ENCODE peak calls at places on chromosomes 4 and X, in six cellular contexts. One of them, this sample, is unnamed. For H3K27me3 and H3K4me1, the result is how much of the 10 kb centered on the place peaks cover.

GRCh38 chrX:15679246-15679645 is 14.6 kb upstream of the CLTRN start:
- DNase-seq in stomach: no peak
- DNase-seq in CD8-positive, alpha-beta T cell: no peak
- DNase-seq in ascending aorta: no peak
- DNase-seq in MM.1S: no peak
- DNase-seq in body of pancreas: no peak
- DNase-seq in this sample: no peak

GRCh38 chrX:53230116-53230515 is 5.1 kb upstream of the KDM5C start:
- DNase-seq in stomach: no peak
- DNase-seq in MM.1S: no peak
- DNase-seq in CD8-positive, alpha-beta T cell: no peak
- DNase-seq in body of pancreas: no peak
- DNase-seq in ascending aorta: no peak
- DNase-seq in this sample: no peak

GRCh38 chr4:13432453-13432852 is 51.7 kb downstream of the RAB28 start:
- DNase-seq in body of pancreas: no peak
- DNase-seq in stomach: no peak
- DNase-seq in MM.1S: no peak
- DNase-seq in ascending aorta: no peak
- DNase-seq in CD8-positive, alpha-beta T cell: no peak
- DNase-seq in this sample: no peak

GRCh38 chrX:152810403-152810802 is 20.2 kb downstream of the CETN2 start:
- DNase-seq in ascending aorta: no peak
- DNase-seq in MM.1S: no peak
- DNase-seq in body of pancreas: no peak
- DNase-seq in CD8-positive, alpha-beta T cell: no peak
- DNase-seq in stomach: no peak
- DNase-seq in this sample: no peak

GRCh38 chrX:119549327-119550016 is 15.7 kb downstream of the STEEP1 start:
- DNase-seq in CD8-positive, alpha-beta T cell: no peak
- DNase-seq in stomach: no peak
- DNase-seq in ascending aorta: no peak
- DNase-seq in MM.1S: no peak
- DNase-seq in body of pancreas: no peak
- DNase-seq in this sample: no peak

GRCh38 chr4:5034206-5034605 is 14.9 kb upstream of the CYTL1 start:
- DNase-seq in CD8-positive, alpha-beta T cell: no peak
- DNase-seq in MM.1S: no peak
- DNase-seq in body of pancreas: no peak
- DNase-seq in stomach: no peak
- DNase-seq in ascending aorta: no peak
- DNase-seq in this sample: no peak

GRCh38 chr4:16079046-16079445 is 4.8 kb downstream of the PROM1 start:
- DNase-seq in MM.1S: peak
- DNase-seq in CD8-positive, alpha-beta T cell: no peak
- DNase-seq in ascending aorta: no peak
- DNase-seq in stomach: no peak
- DNase-seq in body of pancreas: no peak
- DNase-seq in this sample: no peak

GRCh38 chr4:109171098-109171497 is 131.4 kb downstream of the COL25A1 start:
- DNase-seq in CD8-positive, alpha-beta T cell: no peak
- DNase-seq in MM.1S: no peak
- DNase-seq in ascending aorta: no peak
- DNase-seq in body of pancreas: no peak
- DNase-seq in stomach: no peak
- DNase-seq in this sample: no peak

GRCh38 chr4:186144180-186144579 is 39.7 kb downstream of the FAM149A start:
- DNase-seq in stomach: no peak
- DNase-seq in MM.1S: peak
- DNase-seq in CD8-positive, alpha-beta T cell: no peak
- DNase-seq in ascending aorta: no peak
- DNase-seq in body of pancreas: peak
- DNase-seq in this sample: no peak

GRCh38 chrX:153662266-153662665 is 11.3 kb downstream of the PNCK start:
- DNase-seq in body of pancreas: peak
- DNase-seq in ascending aorta: no peak
- DNase-seq in stomach: peak
- DNase-seq in MM.1S: peak
- DNase-seq in CD8-positive, alpha-beta T cell: peak
- DNase-seq in this sample: peak

GRCh38 chrX:86946569-86946968 is 571.0 kb upstream of the KLHL4 start:
- DNase-seq in CD8-positive, alpha-beta T cell: no peak
- DNase-seq in ascending aorta: no peak
- DNase-seq in MM.1S: peak
- DNase-seq in stomach: no peak
- DNase-seq in body of pancreas: no peak
- DNase-seq in this sample: no peak

GRCh38 chr4:154490589-154491340 is 834 bp downstream of the DCHS2 start:
- DNase-seq in MM.1S: no peak
- DNase-seq in ascending aorta: no peak
- DNase-seq in stomach: no peak
- DNase-seq in CD8-positive, alpha-beta T cell: no peak
- DNase-seq in body of pancreas: no peak
- DNase-seq in this sample: no peak

GRCh38 chr4:55903577-55903976 is 45.2 kb upstream of the CEP135 start:
- DNase-seq in body of pancreas: no peak
- DNase-seq in stomach: no peak
- DNase-seq in MM.1S: no peak
- DNase-seq in ascending aorta: no peak
- DNase-seq in CD8-positive, alpha-beta T cell: no peak
- DNase-seq in this sample: no peak

GRCh38 chr4:123587983-123588494 is 191.4 kb downstream of the SPRY1 start:
- DNase-seq in body of pancreas: no peak
- DNase-seq in CD8-positive, alpha-beta T cell: no peak
- DNase-seq in stomach: peak
- DNase-seq in MM.1S: no peak
- DNase-seq in ascending aorta: peak
- DNase-seq in this sample: no peak

GRCh38 chr4:145829629-145830395 is 108.8 kb downstream of the ZNF827 start:
- DNase-seq in MM.1S: peak
- DNase-seq in CD8-positive, alpha-beta T cell: no peak
- DNase-seq in stomach: no peak
- DNase-seq in body of pancreas: no peak
- DNase-seq in ascending aorta: no peak
- DNase-seq in this sample: no peak
- TF ChIP-seq CTCF in MM.1S: no peak
- TF ChIP-seq CTCF in CD8-positive, alpha-beta T cell: no peak
- TF ChIP-seq CTCF in stomach: no peak
- TF ChIP-seq CTCF in body of pancreas: no peak
- TF ChIP-seq CTCF in ascending aorta: no peak
- TF ChIP-seq CTCF in this sample: no peak

DNA sequence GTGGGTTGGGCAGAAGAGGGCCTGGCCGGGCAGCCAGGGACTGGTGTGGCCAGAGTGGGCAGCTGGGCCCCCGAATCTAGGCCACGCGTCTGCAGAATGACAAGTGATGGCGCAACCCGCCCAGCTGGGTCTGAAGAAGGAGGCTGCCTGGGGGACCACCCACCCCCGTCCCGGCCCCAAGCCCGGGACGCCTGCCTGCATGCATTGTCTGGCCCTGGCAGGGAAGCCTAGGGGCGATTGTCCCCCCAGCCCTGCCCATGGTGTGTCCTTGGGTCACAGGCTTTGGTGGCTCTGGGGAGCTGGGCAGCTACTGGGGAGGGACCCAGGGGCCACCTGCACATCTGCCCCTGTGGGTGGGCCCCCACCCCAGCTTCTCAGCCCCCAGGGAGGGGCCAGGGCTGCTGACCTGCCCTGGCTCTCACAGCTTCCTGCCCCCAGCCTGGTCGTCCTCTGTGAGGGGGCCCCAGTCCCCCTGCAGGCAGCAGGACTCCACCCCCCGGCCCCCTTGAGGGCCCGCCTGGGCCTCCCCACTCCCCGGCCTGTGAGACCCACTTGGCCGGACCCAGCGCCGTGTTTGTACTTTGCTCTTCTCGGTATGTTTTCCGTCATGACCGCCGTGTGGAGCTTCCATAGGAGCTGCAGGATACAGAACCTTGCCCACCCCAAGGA is 4.9 kb downstream of the FGFR3 start:
- DNase-seq in MM.1S: no peak
- DNase-seq in stomach: no peak
- DNase-seq in body of pancreas: no peak
- DNase-seq in CD8-positive, alpha-beta T cell: no peak
- DNase-seq in ascending aorta: no peak
- DNase-seq in this sample: no peak
- H3K27me3 ChIP-seq in MM.1S: half or more
- H3K27me3 ChIP-seq in stomach: under half
- H3K27me3 ChIP-seq in body of pancreas: under half
- H3K27me3 ChIP-seq in CD8-positive, alpha-beta T cell: under half
- H3K27me3 ChIP-seq in ascending aorta: under half
- H3K27me3 ChIP-seq in this sample: under half

DNA sequence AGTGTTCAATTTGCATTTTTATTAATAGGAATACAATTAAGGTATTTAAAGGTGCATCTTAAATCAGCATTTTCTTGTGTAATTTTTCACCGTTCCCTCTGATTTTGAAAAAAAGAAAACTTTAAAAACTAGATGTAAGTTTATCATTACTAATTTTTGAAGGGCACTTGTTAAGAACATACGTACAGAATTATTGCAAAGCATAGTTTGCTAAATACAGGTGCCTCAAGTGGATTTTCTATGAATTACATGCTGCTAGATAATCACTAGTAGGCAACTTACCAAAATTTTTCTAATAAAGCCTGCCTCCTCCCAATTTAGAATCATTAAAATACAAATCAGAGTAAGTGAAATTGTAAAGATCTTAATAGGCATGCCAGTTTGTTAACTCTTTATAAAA is 8.5 kb downstream of the CNKSR2 start:
- DNase-seq in stomach: no peak
- DNase-seq in CD8-positive, alpha-beta T cell: no peak
- DNase-seq in ascending aorta: no peak
- DNase-seq in MM.1S: no peak
- DNase-seq in body of pancreas: no peak
- DNase-seq in this sample: no peak
- H3K4me1 ChIP-seq in stomach: under half
- H3K4me1 ChIP-seq in CD8-positive, alpha-beta T cell: under half
- H3K4me1 ChIP-seq in ascending aorta: under half
- H3K4me1 ChIP-seq in MM.1S: under half
- H3K4me1 ChIP-seq in body of pancreas: under half
- H3K4me1 ChIP-seq in this sample: under half

GRCh38 chrX:149871940-149872339 is 9.0 kb upstream of the MAGEA8 start:
- DNase-seq in stomach: peak
- DNase-seq in ascending aorta: no peak
- DNase-seq in CD8-positive, alpha-beta T cell: peak
- DNase-seq in MM.1S: no peak
- DNase-seq in body of pancreas: peak
- DNase-seq in this sample: no peak
- TF ChIP-seq CTCF in stomach: no peak
- TF ChIP-seq CTCF in ascending aorta: no peak
- TF ChIP-seq CTCF in CD8-positive, alpha-beta T cell: no peak
- TF ChIP-seq CTCF in MM.1S: peak
- TF ChIP-seq CTCF in body of pancreas: peak
- TF ChIP-seq CTCF in this sample: peak

GRCh38 chr4:110631582-110632505 is 9.0 kb upstream of the PITX2 start:
- DNase-seq in body of pancreas: peak
- DNase-seq in MM.1S: peak
- DNase-seq in stomach: peak
- DNase-seq in ascending aorta: no peak
- DNase-seq in CD8-positive, alpha-beta T cell: no peak
- DNase-seq in this sample: peak
- H3K27me3 ChIP-seq in body of pancreas: under half
- H3K27me3 ChIP-seq in MM.1S: under half
- H3K27me3 ChIP-seq in stomach: half or more
- H3K27me3 ChIP-seq in ascending aorta: under half
- H3K27me3 ChIP-seq in CD8-positive, alpha-beta T cell: half or more
- H3K27me3 ChIP-seq in this sample: half or more

GRCh38 chr4:6727081-6727942 is 11.3 kb downstream of the BLOC1S4 start:
- DNase-seq in MM.1S: no peak
- DNase-seq in stomach: no peak
- DNase-seq in ascending aorta: no peak
- DNase-seq in CD8-positive, alpha-beta T cell: no peak
- DNase-seq in body of pancreas: no peak
- DNase-seq in this sample: no peak
- H3K4me1 ChIP-seq in MM.1S: under half
- H3K4me1 ChIP-seq in stomach: under half
- H3K4me1 ChIP-seq in ascending aorta: under half
- H3K4me1 ChIP-seq in CD8-positive, alpha-beta T cell: under half
- H3K4me1 ChIP-seq in body of pancreas: under half
- H3K4me1 ChIP-seq in this sample: under half

This sample was measured in upper lobe of right lung.